ENCODE peak calls at places on chromosomes 1 and 21, in six cellular contexts. D is sigmoid colon, S is K562, Z is prostate gland, N is transverse colon, V is H1. Q is an unnamed sample.

GRCh38 chr1:186304982-186305949 is 69.8 kb downstream of the TPR start:
- DNase-seq in V (no peak), N (no peak), D (no peak), S (peak), Z (no peak), Q (no peak)

GRCh38 chr1:5298376-5298775 is 644.0 kb downstream of the AJAP1 start:
- DNase-seq in S (no peak), N (no peak), V (no peak), Z (no peak), D (no peak), Q (no peak)

GRCh38 chr1:212671342-212672031 is 28.2 kb downstream of the BATF3 start:
- DNase-seq in D (no peak), S (no peak), V (no peak), Z (no peak), N (peak), Q (no peak)

GRCh38 chr21:45534591-45535331 is 7.5 kb downstream of the SLC19A1 start:
- DNase-seq in D (peak), N (peak), V (no peak), Z (no peak), S (no peak), Q (no peak)

GRCh38 chr1:173627269-173627668 is 7.9 kb upstream of the TEX50 start:
- DNase-seq in Z (no peak), N (no peak), S (no peak), D (no peak), V (no peak), Q (no peak)

GRCh38 chr1:204366759-204367158 is 7.0 kb upstream of the PLEKHA6 start:
- DNase-seq in Z (no peak), S (peak), N (no peak), D (no peak), V (no peak), Q (no peak)

GRCh38 chr1:186985889-186986491 is 157.2 kb downstream of the PLA2G4A start:
- DNase-seq in Z (peak), N (no peak), S (peak), V (no peak), D (no peak), Q (no peak)

GRCh38 chr21:37198989-37199924 is 67.9 kb downstream of the VPS26C start:
- DNase-seq in S (no peak), V (no peak), Z (no peak), N (no peak), D (no peak), Q (no peak)

GRCh38 chr21:24781146-24781545 is 826.1 kb downstream of the MRPL39 start:
- DNase-seq in Z (no peak), V (no peak), D (no peak), N (no peak), S (no peak), Q (no peak)

GRCh38 chr1:246372502-246372901 is 134.6 kb downstream of the SMYD3 start:
- DNase-seq in Z (no peak), D (peak), V (no peak), N (no peak), S (no peak), Q (no peak)

DNA sequence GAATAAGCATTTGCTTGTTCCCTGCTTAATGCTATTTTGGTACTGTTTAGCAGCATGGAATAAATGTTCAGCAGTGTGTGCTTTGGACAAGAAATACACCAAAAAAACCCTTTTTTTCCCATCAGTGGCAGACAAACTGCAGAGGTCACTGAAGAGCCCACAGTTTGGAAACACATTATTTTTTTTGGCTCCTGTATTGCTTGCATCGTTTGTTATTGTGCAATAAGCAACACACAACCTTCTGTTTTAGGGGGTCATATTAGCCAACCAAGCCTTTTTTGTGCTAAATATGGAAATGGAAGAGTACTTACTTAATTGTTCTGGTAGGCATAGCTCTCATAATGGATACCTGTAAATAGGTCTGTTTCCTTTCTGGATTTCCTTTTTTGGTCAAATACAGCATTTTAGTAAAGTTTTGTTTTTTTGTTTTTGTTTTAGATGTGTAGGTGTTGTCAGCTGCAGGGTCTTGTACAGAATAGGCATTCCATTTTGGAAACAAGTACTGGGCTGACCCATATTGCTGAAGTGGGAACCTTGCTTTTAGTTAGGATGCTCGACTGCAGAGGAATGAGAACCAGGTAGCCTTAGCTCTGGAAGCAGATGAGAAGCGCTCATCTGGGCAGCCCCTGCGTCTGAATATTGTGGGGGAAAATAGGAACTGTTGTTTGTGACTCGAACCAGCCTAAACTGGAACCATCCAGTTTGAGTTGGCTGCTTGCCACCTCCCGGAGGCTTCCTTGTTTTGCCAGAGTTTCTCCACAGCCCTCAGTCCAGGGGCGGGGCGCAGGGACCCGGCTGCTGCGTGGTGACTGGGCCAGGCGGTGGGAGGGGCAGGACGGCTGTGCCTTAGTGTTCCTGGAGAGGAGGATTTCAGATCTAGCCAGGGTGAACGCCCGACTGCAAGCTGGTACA is 38.5 kb downstream of the SPEN start:
- DNase-seq in N (peak), V (peak), D (peak), S (peak), Z (peak), Q (no peak)
- TF ChIP-seq POLR2A in N (no peak), V (peak), D (peak), S (peak), Z (peak), Q (peak)

GRCh38 chr21:41444703-41445464 is 18.8 kb downstream of the MX1 start:
- DNase-seq in S (no peak), D (no peak), V (no peak), N (peak), Z (no peak), Q (no peak)
- TF ChIP-seq POLR2AphosphoS5 in S (no peak), D (no peak), V (no peak), N (no peak), Z (no peak), Q (peak)

DNA sequence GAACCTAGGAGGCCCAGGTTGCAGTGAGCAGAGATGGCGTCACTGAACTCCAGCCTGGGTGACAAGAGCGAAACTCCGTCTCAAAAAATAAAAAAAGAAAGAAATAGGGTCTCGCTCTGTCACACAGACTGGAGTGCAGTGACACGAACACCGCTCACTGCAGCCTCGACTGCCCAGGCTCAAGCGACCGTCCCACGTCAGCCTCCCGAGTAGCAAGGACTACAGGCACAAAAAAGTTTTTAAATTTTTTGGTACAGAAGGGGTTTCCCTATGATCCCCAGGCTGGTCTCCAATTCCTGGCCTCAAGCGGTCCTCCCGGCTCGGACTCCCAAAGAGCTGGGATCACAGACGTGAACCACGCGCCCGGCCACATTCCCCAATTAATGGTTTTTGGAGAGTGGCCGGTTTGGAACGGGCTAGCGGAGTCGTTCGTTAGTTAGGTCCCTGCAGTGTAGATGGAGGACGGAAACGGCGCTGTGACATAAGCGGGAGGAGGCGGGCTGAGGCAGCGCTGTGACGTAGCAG is 611 bp upstream of the GUK1 start:
- DNase-seq in S (no peak), Z (no peak), D (no peak), V (no peak), N (no peak), Q (no peak)
- TF ChIP-seq POLR2A in S (peak), Z (no peak), D (peak), V (no peak), N (no peak), Q (no peak)

GRCh38 chr1:223249854-223250631 is 107.0 kb upstream of the TLR5 start:
- DNase-seq in Z (no peak), D (no peak), S (no peak), V (no peak), N (no peak), Q (no peak)
- TF ChIP-seq POLR2AphosphoS5 in Z (no peak), D (no peak), S (no peak), V (no peak), N (no peak), Q (no peak)

GRCh38 chr1:168136709-168137514 is at the start of gene GPR161:
- DNase-seq in Z (peak), V (no peak), D (peak), S (peak), N (peak), Q (peak)
- TF ChIP-seq POLR2A in Z (no peak), V (no peak), D (no peak), S (no peak), N (no peak), Q (no peak)

DNA sequence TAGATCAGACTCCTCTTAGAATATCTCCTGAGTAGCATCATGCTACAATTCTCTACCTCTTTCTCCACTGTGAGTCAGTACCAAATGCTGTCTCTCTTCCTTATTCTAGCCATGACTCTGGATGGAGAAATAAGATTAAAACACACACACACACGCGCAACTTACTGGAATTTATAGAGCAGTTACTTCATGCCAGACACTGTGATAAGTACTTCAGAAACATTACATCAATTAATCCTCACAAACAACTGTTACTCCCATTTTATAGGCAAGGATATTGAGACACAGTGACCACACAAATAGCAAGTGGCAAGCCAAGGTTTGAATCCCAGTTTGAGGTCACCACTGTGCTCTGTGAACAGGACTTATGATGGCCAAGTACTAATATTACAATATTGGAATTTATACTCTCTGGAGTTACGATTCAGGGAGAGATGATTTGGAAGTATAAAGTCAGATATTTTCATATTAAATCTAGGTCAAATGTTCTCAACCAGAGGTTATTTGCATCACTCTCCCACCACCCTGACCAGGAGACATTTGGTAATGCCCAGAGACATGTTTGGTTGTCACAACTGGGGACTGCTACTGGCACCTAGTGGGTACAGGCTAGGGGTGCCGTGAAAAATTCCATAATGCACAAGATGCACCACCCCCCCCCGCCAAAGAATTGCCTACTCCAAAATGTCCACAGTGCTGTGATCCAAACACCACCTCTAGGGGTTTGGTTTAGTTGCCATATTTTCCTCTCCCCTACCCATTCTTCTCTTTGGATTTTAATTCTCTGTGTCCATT is 221.6 kb downstream of the LTN1 start:
- DNase-seq in V (no peak), D (peak), Z (no peak), N (no peak), S (no peak), Q (no peak)
- TF ChIP-seq POLR2AphosphoS5 in V (no peak), D (peak), Z (no peak), N (peak), S (no peak), Q (no peak)

GRCh38 chr1:156126043-156126700 is 11.7 kb downstream of the LMNA start:
- DNase-seq in S (peak), V (no peak), N (peak), D (peak), Z (no peak), Q (no peak)

GRCh38 chr1:156126701-156127534 is 12.4 kb downstream of the LMNA start:
- DNase-seq in V (no peak), S (no peak), D (peak), N (peak), Z (no peak), Q (no peak)

GRCh38 chr1:156130578-156130942 is 16.0 kb downstream of the LMNA start:
- DNase-seq in S (no peak), V (no peak), D (no peak), N (no peak), Z (no peak), Q (no peak)

GRCh38 chr1:156129687-156130577 is 15.4 kb downstream of the LMNA start:
- DNase-seq in N (peak), Z (peak), S (peak), V (peak), D (peak), Q (no peak)

DNA sequence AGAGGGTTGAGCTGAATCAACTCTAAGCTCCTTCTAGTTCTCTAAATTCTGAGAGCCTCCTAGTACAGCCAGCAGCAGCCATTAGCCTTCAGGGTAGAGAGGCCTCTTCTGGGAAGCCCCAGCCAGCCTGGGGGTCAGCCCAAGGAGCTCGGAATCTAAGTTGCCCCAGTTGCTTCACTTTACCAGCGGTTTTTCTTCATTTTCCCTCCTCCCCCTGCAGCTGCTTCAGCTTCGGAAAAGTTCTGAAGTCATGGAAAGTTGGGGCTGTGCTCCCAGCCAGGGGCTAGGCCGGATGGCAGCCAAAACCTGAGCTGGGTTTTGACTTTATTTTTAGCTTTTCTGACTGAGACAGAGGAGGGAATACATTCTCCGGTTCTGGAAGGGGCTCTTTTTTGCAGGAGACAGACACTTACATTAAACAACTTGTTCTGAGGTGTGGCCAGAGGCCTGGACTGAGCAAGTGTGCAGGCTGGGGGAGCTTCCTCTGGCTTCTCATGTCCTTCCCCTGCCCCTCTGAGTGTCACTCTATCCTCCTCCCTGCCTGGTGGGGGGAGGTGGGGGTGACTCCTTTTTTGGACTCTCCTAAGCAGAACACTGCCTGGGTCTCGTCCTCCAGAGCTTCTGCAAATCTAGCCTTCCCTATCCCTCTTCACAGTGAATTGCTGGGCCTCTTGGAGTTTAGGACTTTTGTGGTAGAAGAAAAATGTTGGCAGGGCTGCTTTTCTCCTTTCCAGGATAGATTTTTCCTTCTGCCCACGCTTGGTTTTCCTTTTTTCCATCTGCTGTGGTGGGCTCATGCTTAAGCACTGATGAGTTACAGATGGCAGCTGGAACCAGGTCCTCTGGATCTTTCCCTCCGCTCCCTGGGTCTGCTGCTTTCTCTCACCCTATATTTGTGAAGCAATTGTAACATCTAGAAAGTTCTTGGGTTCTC is 14.5 kb downstream of the LMNA start:
- DNase-seq in N (peak), D (peak), S (no peak), V (no peak), Z (no peak), Q (no peak)
- TF ChIP-seq POLR2A in N (no peak), D (peak), S (no peak), V (no peak), Z (no peak), Q (no peak)

DNA sequence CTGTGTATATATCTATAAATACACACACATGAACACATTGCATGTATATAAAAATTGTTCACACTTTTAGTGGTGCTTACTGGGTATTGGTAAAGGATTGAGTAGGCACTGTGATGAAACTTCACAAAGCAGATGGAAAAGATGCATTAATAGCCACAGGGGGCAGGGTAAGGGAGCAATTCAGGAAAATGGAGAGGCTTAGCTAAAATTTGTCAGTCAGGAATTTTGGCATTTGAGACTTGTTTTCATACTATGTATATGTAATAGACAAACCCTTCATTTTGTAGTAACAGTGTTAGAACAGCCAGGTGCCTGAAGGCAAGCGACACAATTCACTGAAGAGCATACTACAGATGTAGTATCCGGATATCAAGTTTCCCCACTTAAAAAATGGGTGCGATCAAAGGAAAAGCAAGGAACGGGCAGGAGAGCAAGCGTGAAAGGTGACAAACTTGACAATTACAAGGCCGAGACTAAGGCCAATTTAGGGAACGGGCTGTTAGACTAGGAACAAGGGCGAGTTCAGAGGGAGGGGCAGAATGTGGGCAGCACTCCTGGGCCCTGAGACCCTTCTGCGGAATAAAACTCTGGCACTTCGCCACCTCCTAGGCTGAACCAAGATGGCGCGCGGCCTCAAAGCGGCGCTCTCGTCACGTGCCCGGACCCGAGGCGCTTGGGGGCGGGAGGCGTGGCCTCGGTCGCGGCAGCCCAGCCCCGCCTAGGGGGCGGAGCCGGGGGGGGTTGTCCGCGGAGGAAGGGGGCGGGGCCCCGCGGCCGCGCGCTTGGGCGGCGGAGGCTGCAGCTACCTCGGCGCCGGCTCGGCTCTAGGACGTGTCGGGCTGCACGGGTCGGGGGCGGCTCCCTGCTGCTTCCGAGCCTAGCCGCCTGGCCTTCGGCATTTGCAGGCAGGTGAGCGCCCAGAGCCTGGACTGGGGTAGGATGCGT is at the start of gene PPFIA4:
- DNase-seq in N (peak), V (peak), D (peak), Z (peak), S (peak), Q (peak)
- TF ChIP-seq POLR2AphosphoS5 in N (no peak), V (peak), D (peak), Z (peak), S (peak), Q (peak)

GRCh38 chr1:21677168-21677567 is 8.0 kb upstream of the RAP1GAP start:
- DNase-seq in Z (no peak), D (peak), S (no peak), V (no peak), N (no peak), Q (no peak)

GRCh38 chr1:21685944-21686678 is 17.0 kb upstream of the RAP1GAP start:
- DNase-seq in S (no peak), D (no peak), Z (no peak), V (no peak), N (no peak), Q (no peak)

GRCh38 chr1:21680918-21681317 is 11.8 kb upstream of the RAP1GAP start:
- DNase-seq in N (no peak), Z (no peak), S (no peak), D (no peak), V (no peak), Q (no peak)

GRCh38 chr1:21680381-21680780 is 11.2 kb upstream of the RAP1GAP start:
- DNase-seq in N (no peak), V (no peak), D (no peak), S (no peak), Z (no peak), Q (no peak)

GRCh38 chr1:21681426-21681825 is 12.3 kb upstream of the RAP1GAP start:
- DNase-seq in S (no peak), V (no peak), N (no peak), D (no peak), Z (no peak), Q (no peak)
- TF ChIP-seq POLR2A in S (no peak), V (no peak), N (no peak), D (no peak), Z (no peak), Q (no peak)

Q was measured in GM12892.